ENCODE peak calls at places on chromosomes 6 and 20, in eight cellular contexts. K, W, J, F, T, Q, U and M are unnamed samples.

GRCh38 chr6:6604015-6604414 is 15.5 kb downstream of the LY86 start:
- DNase-seq in K (no peak), W (no peak), J (no peak), F (no peak), T (no peak), Q (no peak), U (no peak), M (no peak)

GRCh38 chr20:37816003-37816402 is 86.9 kb upstream of the VSTM2L start:
- DNase-seq in K (no peak), W (no peak), J (no peak), F (no peak), T (no peak), Q (no peak), U (no peak), M (no peak)

GRCh38 chr20:22389836-22390542 is 194.4 kb downstream of the FOXA2 start:
- DNase-seq in K (no peak), W (no peak), J (peak; percentile 70), F (no peak), T (no peak), Q (no peak), U (no peak), M (no peak)

GRCh38 chr20:48877299-48877698 is 44.2 kb upstream of the ARFGEF2 start:
- DNase-seq in K (no peak), W (no peak), J (no peak), F (no peak), T (no peak), Q (no peak), U (no peak), M (no peak)

GRCh38 chr6:8494730-8495129 is 59.4 kb upstream of the SLC35B3 start:
- DNase-seq in K (no peak), W (no peak), J (no peak), F (no peak), T (no peak), Q (no peak), U (no peak), M (no peak)

GRCh38 chr6:107618672-107619071 is 128.8 kb downstream of the SOBP start:
- DNase-seq in K (no peak), W (no peak), J (no peak), F (no peak), T (peak; percentile 2), Q (no peak), U (no peak), M (no peak)

GRCh38 chr6:97669191-97669651 is 386.2 kb upstream of the MMS22L start:
- DNase-seq in K (no peak), W (peak; percentile 11), J (peak; percentile 8), F (no peak), T (no peak), Q (peak; percentile 45), U (peak; percentile 62), M (no peak)

GRCh38 chr6:109053285-109053684 is 41.4 kb downstream of the SESN1 start:
- DNase-seq in K (no peak), W (no peak), J (no peak), F (no peak), T (no peak), Q (no peak), U (no peak), M (no peak)

GRCh38 chr6:153090241-153090930 is 40.7 kb downstream of the RGS17 start:
- DNase-seq in K (peak; percentile 46), W (no peak), J (peak; percentile 74), F (no peak), T (no peak), Q (no peak), U (no peak), M (no peak)

GRCh38 chr20:4073852-4074741 is 58.7 kb upstream of the RNF24 start:
- DNase-seq in K (no peak), W (no peak), J (no peak), F (no peak), T (no peak), Q (no peak), U (no peak), M (peak; percentile 10)

GRCh38 chr6:10369896-10370295 is 45.0 kb downstream of the TFAP2A start:
- DNase-seq in K (peak; percentile 32), W (no peak), J (no peak), F (no peak), T (no peak), Q (no peak), U (no peak), M (no peak)

GRCh38 chr6:121522265-121522664 is 86.8 kb downstream of the GJA1 start:
- DNase-seq in K (peak; percentile 92), W (no peak), J (peak; percentile 33), F (no peak), T (no peak), Q (no peak), U (no peak), M (no peak)

GRCh38 chr6:100175814-100176275 is 181.8 kb upstream of the MCHR2 start:
- DNase-seq in K (peak; percentile 96), W (no peak), J (no peak), F (no peak), T (no peak), Q (no peak), U (no peak), M (no peak)

GRCh38 chr20:45343445-45343866 is 4.8 kb downstream of the SDC4 start:
- DNase-seq in K (no peak), W (no peak), J (no peak), F (no peak), T (no peak), Q (no peak), U (no peak), M (no peak)

GRCh38 chr20:50376888-50377459 is 133.2 kb upstream of the PTPN1 start:
- DNase-seq in K (no peak), W (no peak), J (no peak), F (no peak), T (no peak), Q (no peak), U (no peak), M (no peak)

GRCh38 chr6:1094306-1094705 is 217.6 kb upstream of the FOXQ1 start:
- DNase-seq in K (no peak), W (no peak), J (no peak), F (no peak), T (no peak), Q (no peak), U (no peak), M (no peak)

GRCh38 chr20:23445596-23446217 is 6.2 kb downstream of the CSTL1 start:
- DNase-seq in K (peak; percentile 29), W (no peak), J (peak; percentile 40), F (no peak), T (no peak), Q (no peak), U (no peak), M (no peak)

GRCh38 chr6:28353981-28354676 is 4.4 kb downstream of the ZKSCAN3 start:
- DNase-seq in K (no peak), W (peak; percentile 42), J (no peak), F (no peak), T (no peak), Q (peak; percentile 27), U (no peak), M (no peak)

GRCh38 chr20:53517146-53517545 is 76.5 kb downstream of the ZNF217 start:
- DNase-seq in K (no peak), W (peak; percentile 37), J (no peak), F (no peak), T (no peak), Q (no peak), U (no peak), M (no peak)